ENCODE peak calls at places on chromosomes 5 and 9, in five cellular contexts. R, M, P, U and W are unnamed samples.

GRCh38 chr9:35820076-35820475 is 5.2 kb upstream of the HINT2 start:
- DNase-seq in R (no peak), M (no peak), P (no peak), U (no peak), W (no peak)

GRCh38 chr5:107218457-107219193 is 452.1 kb downstream of the EFNA5 start:
- DNase-seq in R (no peak), M (no peak), P (no peak), U (no peak), W (no peak)

GRCh38 chr5:174556756-174557155 is 167.6 kb upstream of the MSX2 start:
- DNase-seq in R (no peak), M (no peak), P (no peak), U (no peak), W (no peak)

GRCh38 chr5:72243706-72244105 is 76.3 kb downstream of the MRPS27 start:
- DNase-seq in R (no peak), M (no peak), P (no peak), U (no peak), W (no peak)

GRCh38 chr5:10352404-10353240 is 873 bp upstream of the MARCHF6 start:
- DNase-seq in R (peak), M (peak), P (peak), U (no peak), W (no peak)

GRCh38 chr5:108659531-108659930 is 88.2 kb upstream of the FER start:
- DNase-seq in R (no peak), M (no peak), P (no peak), U (no peak), W (no peak)

GRCh38 chr5:95935553-95936100 is 26.0 kb downstream of the ELL2 start:
- DNase-seq in R (no peak), M (no peak), P (no peak), U (no peak), W (no peak)

GRCh38 chr5:88729476-88730182 is 153.4 kb downstream of the MEF2C start:
- DNase-seq in R (peak), M (peak), P (peak), U (no peak), W (peak)

GRCh38 chr9:133545494-133546286 is 11.2 kb downstream of the ADAMTSL2 start:
- DNase-seq in R (no peak), M (no peak), P (no peak), U (no peak), W (no peak)

GRCh38 chr5:31106259-31106658 is 87.2 kb upstream of the CDH6 start:
- DNase-seq in R (no peak), M (no peak), P (no peak), U (no peak), W (no peak)

GRCh38 chr5:40801771-40802562 is 3.8 kb upstream of the PRKAA1 start:
- DNase-seq in R (no peak), M (peak), P (peak), U (no peak), W (no peak)

DNA sequence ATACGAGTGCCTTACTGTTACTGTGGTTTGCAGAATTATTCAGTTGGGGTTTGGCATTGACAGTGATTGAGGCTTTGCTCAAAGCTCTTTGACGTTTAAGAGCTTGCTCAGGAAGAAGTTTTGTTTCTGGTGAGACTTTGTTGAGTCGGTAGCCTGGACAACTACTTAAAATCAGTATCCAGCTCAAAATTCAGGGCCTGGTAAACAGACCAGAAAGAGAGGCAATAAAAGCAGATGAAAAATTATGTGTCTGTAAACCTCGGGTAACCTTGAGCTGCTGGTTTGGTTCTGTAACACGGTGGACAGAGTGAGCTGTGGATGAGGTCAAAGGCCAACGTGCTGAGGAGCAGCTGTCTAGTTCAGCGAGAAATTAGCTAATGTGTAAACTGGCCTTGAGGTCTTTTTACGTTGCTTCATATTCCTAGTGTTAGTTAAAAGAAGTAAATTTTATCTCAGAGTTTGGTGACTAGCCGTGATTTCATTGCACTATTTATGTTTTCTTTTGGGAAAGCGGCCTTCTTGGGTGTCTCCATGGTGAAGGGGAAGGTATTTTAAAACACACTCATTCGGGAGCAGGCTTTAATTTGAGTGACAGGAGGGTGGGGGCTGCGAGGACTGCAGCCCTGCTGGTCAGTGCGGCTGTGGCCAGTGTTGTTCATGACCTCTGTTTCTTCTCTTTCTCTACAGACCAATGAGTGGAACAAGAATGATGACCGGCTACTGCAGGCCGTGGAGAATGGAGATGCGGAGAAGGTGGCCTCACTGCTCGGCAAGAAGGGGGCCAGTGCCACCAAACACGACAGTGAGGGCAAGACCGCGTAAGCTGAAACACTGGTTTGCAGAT is 82.0 kb upstream of the TTC23L start:
- DNase-seq in R (no peak), M (peak), P (no peak), U (no peak), W (no peak)
- TF ChIP-seq CEBPB in R (no peak), M (peak), P (no peak), U (no peak), W (no peak)

DNA sequence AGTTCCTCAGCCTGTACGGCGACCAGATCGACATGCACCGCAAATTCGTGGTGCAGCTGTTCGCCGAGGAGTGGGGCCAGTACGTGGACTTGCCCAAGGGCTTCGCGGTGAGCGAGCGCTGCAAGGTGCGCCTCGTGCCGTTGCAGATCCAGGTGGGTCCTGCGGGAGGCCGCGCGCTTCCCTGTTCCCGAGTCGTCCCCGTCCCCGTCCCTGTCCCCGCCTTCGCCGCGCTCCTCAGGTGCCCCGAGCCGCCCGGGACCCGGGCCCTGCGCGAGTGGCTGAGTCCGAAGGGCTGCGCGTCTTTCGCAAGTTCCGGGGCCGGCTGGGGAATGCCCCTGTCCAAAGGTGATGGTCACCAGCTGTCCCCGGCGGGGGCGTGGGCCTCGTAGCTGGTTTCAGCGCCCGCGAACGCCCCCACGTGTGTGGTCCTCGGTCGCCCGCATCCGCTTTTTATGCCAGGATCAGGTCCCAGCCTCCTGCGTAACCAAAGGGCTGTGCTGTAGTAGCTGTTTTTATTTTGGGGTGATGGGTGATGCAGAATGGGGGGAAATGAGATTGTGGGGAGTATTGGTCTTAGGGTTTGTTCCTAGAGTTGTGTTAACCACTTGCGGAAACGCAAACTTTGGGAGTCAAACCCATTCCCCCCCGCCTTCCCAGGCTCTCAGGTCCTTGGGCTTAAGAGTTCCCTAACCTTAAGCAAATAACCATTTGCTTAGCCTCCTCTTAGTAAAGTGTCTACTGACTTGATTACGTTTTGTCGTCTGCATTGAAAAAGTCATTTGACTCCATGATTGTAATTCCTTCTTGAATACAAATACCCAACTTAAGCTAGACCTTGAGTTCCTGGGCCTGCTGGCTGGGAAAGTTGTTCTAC is 612 bp downstream of the ISOC1 start:
- DNase-seq in R (peak), M (peak), P (peak), U (no peak), W (no peak)
- TF ChIP-seq POLR2A in R (peak), M (peak), P (no peak), U (no peak), W (no peak)

DNA sequence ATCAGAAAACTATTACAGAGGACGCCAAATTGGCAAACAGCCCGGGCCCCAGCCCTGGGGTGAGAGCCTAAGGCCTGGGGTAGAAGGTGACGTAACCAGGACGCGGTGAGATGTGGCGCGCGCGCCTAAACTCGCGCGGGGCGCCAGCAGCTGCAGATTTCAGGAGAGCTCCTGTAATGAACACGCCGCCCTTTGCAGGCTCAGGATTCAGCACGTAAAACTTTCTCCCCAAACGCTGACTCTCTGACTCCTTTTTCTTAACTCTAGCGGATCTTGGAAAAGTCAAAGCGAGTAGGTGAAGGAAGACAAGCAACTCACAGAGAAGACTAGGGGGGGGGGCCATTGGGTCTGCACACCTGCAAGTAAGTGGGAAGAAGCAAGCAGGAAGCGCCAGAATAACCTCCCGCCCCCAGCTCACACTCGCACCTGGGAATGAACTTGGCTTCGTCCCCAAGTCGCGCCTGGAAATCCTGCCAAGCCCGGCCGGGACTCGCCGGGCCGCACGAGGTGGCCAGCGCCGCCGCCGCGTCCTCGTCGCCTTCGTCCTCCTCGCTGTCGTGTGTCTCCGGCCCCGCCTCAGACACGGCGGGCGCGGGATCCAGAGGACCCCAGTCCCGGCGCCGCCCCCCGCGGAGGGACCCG is 810 bp downstream of the RASEF start:
- DNase-seq in R (no peak), M (no peak), P (no peak), U (peak), W (no peak)
- TF ChIP-seq EZH2 in R (no peak), M (no peak), P (no peak), U (peak), W (no peak)

GRCh38 chr5:142170254-142170953 is 61.8 kb downstream of the NDFIP1 start:
- DNase-seq in R (no peak), M (no peak), P (no peak), U (no peak), W (no peak)
- TF ChIP-seq CEBPB in R (no peak), M (no peak), P (no peak), U (no peak), W (no peak)

GRCh38 chr5:140113699-140114263 is at the start of gene PURA:
- DNase-seq in R (peak), M (peak), P (peak), U (no peak), W (peak)
- TF ChIP-seq POLR2A in R (peak), M (no peak), P (no peak), U (no peak), W (no peak)